ENCODE peak calls at places on chromosomes 7 and 10, in five cellular contexts. P is spleen, O is Peyer's patch, Z is IMR-90, U is HCT116. E is an unnamed sample.
A peak's percentile ranks its signal among the peaks of the same experiment; 100 is the strongest.

GRCh38 chr10:103395754-103396066 is 565 bp downstream of the ATP5MK start:
- DNase-seq in P (no peak), O (no peak), Z (peak; percentile 7), U (no peak), E (no peak)

GRCh38 chr10:86727459-86727858 is 29.0 kb upstream of the BMPR1A start:
- DNase-seq in P (no peak), O (no peak), Z (no peak), U (no peak), E (no peak)

GRCh38 chr7:97307521-97308108 is 190.1 kb downstream of the SDHAF3 start:
- DNase-seq in P (no peak), O (no peak), Z (peak; percentile 0), U (no peak), E (no peak)

GRCh38 chr7:99320371-99320770 is 5.3 kb upstream of the ARPC1A start:
- DNase-seq in P (no peak), O (no peak), Z (no peak), U (no peak), E (no peak)

GRCh38 chr10:55233505-55233904 is 432.5 kb upstream of the PCDH15 start:
- DNase-seq in P (no peak), O (no peak), Z (no peak), U (no peak), E (no peak)

GRCh38 chr7:131076711-131077170 is 250.9 kb upstream of the MKLN1 start:
- DNase-seq in P (no peak), O (no peak), Z (peak; percentile 70), U (no peak), E (no peak)

GRCh38 chr7:66840316-66840715 is 80.7 kb upstream of the TMEM248 start:
- DNase-seq in P (peak; percentile 54), O (no peak), Z (no peak), U (no peak), E (no peak)

GRCh38 chr7:82593780-82594179 is 150.2 kb upstream of the CACNA2D1 start:
- DNase-seq in P (no peak), O (no peak), Z (peak; percentile 21), U (no peak), E (no peak)

GRCh38 chr10:103284170-103284569 is 7.2 kb downstream of the INA start:
- DNase-seq in P (no peak), O (no peak), Z (no peak), U (no peak), E (no peak)

GRCh38 chr7:136911362-136911761 is 42.9 kb downstream of the CHRM2 start:
- DNase-seq in P (no peak), O (no peak), Z (peak; percentile 65), U (no peak), E (no peak)

GRCh38 chr7:111436608-111437007 is 125.7 kb downstream of the IMMP2L start:
- DNase-seq in P (no peak), O (no peak), Z (no peak), U (no peak), E (no peak)

GRCh38 chr7:130063036-130063435 is 7.3 kb upstream of the KLHDC10 start:
- DNase-seq in P (peak; percentile 86), O (peak; percentile 70), Z (peak; percentile 31), U (no peak), E (peak; percentile 63)

GRCh38 chr7:45601094-45601493 is 26.9 kb downstream of the ADCY1 start:
- DNase-seq in P (no peak), O (no peak), Z (no peak), U (no peak), E (peak; percentile 31)

GRCh38 chr7:140517546-140518369 is 38.5 kb upstream of the MKRN1 start:
- DNase-seq in P (peak; percentile 90), O (peak; percentile 95), Z (peak; percentile 89), U (peak; percentile 86), E (peak; percentile 89)

GRCh38 chr10:70898687-70899086 is 10.3 kb upstream of the PCBD1 start:
- DNase-seq in P (no peak), O (peak; percentile 15), Z (no peak), U (no peak), E (no peak)

GRCh38 chr7:16462618-16463017 is 2.9 kb downstream of the SOSTDC1 start:
- DNase-seq in P (no peak), O (no peak), Z (no peak), U (no peak), E (no peak)

GRCh38 chr7:129845972-129846327 is 106.8 kb downstream of the UBE2H start:
- DNase-seq in P (no peak), O (no peak), Z (peak; percentile 91), U (peak; percentile 76), E (no peak)

GRCh38 chr7:28020302-28020940 is 160.2 kb downstream of the JAZF1 start:
- DNase-seq in P (no peak), O (peak; percentile 69), Z (peak; percentile 77), U (peak; percentile 64), E (peak; percentile 38)

GRCh38 chr10:130935051-130935450 is 376.5 kb downstream of the TCERG1L start:
- DNase-seq in P (no peak), O (no peak), Z (no peak), U (no peak), E (no peak)

GRCh38 chr10:49334993-49335972 is 36.3 kb downstream of the C10orf71 start:
- DNase-seq in P (no peak), O (no peak), Z (no peak), U (no peak), E (no peak)

GRCh38 chr7:74023037-74023436 is 4.9 kb upstream of the ELN start:
- DNase-seq in P (no peak), O (no peak), Z (peak; percentile 63), U (no peak), E (no peak)

GRCh38 chr7:133355325-133355708 is 102.4 kb downstream of the EXOC4 start:
- DNase-seq in P (no peak), O (no peak), Z (peak; percentile 93), U (no peak), E (no peak)

GRCh38 chr10:46042527-46042926 is 3.5 kb downstream of the MSMB start:
- DNase-seq in P (no peak), O (no peak), Z (no peak), U (no peak), E (no peak)

GRCh38 chr10:71333154-71333887 is 14.3 kb downstream of the SLC29A3 start:
- DNase-seq in P (no peak), O (no peak), Z (no peak), U (no peak), E (no peak)

GRCh38 chr7:31373337-31374289 is 33.1 kb upstream of the NEUROD6 start:
- DNase-seq in P (no peak), O (peak; percentile 49), Z (peak; percentile 34), U (peak; percentile 51), E (peak; percentile 22)

GRCh38 chr10:33115720-33116119 is 157.7 kb upstream of the ITGB1 start:
- DNase-seq in P (no peak), O (no peak), Z (peak; percentile 63), U (no peak), E (no peak)

GRCh38 chr7:114138587-114138986 is 219.8 kb upstream of the PPP1R3A start:
- DNase-seq in P (no peak), O (no peak), Z (no peak), U (no peak), E (no peak)

GRCh38 chr10:126476256-126476655 is 88.0 kb upstream of the ADAM12 start:
- DNase-seq in P (no peak), O (no peak), Z (no peak), U (no peak), E (no peak)

GRCh38 chr10:71007516-71007915 is 119.2 kb upstream of the PCBD1 start:
- DNase-seq in P (peak; percentile 35), O (no peak), Z (no peak), U (no peak), E (no peak)

GRCh38 chr7:50356212-50356944 is 51.9 kb downstream of the IKZF1 start:
- DNase-seq in P (peak; percentile 85), O (no peak), Z (no peak), U (no peak), E (no peak)

GRCh38 chr10:11988924-11989323 is 53.7 kb downstream of the UPF2 start:
- DNase-seq in P (no peak), O (no peak), Z (no peak), U (no peak), E (no peak)

DNA sequence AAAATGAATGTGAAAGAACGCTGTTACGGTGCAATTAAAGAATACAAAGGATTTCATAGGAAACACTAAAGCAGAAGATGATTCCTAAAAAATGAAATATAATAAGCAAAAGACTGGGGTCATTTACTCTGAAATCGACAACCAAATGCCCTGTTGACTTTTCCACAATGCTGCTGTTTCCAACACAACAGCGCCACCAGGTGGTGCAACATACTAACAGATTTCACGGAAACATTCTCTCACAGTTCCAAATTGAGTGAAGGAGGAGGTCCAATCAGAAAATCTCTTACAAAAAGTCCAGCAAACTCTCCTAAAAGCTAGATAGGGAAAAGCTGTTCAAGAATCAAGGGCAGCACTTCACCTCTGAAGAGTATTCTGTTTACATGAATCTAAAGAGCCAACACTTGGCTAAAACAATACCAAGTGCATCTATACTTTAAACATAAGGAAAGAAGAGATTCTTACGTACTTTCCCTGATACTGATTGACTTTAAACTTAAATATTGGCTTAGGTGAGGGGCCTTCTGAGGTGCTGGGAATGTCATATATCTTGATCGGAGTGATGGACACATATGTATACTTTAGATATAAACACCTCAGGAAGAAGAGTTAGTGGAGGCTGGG is 55.9 kb downstream of the UPF2 start:
- DNase-seq in P (peak; percentile 84), O (peak; percentile 91), Z (peak; percentile 84), U (peak; percentile 79), E (peak; percentile 88)
- H3K36me3 ChIP-seq in P (peaks cover 36% of the 10 kb centered on the region), O (no peaks in the 10 kb centered on the region), Z (peaks cover 12% of the 10 kb centered on the region), U (no peaks in the 10 kb centered on the region), E (no peaks in the 10 kb centered on the region)

GRCh38 chr10:13745271-13745670 is 158.5 kb downstream of the PRPF18 start:
- DNase-seq in P (no peak), O (no peak), Z (no peak), U (no peak), E (no peak)
- TF ChIP-seq POLR2A in P (no peak), O (no peak), Z (no peak), U (no peak), E (no peak)

GRCh38 chr10:119908201-119908600 is 15.7 kb downstream of the SEC23IP start:
- DNase-seq in P (no peak), O (no peak), Z (no peak), U (no peak), E (no peak)

DNA sequence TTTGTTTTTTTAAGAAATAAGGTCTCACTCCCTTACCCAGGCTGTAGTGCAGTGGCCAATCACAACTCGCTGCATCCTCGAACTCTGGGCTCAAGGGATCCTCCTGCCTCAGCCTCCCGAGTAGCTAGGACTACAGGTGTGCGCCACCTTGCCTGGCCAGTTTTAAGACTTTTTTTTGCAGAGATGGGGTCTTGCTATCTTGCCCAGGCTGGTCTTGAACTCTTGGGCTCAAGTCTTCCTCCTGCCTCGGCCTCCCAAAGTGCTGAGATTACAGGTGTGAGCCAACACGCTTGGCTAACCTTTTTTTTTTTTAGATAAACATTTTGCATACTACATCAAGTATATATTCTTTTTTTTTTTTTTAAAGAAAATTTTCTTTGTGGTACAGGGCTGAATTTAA is 18.2 kb downstream of the SEC23IP start:
- DNase-seq in P (no peak), O (no peak), Z (no peak), U (no peak), E (no peak)
- H3K36me3 ChIP-seq in P (peaks cover 88% of the 10 kb centered on the region), O (no peaks in the 10 kb centered on the region), Z (peaks cover 39% of the 10 kb centered on the region), U (peaks cover 65% of the 10 kb centered on the region), E (no peaks in the 10 kb centered on the region)

GRCh38 chr10:100372415-100373297 is 25.6 kb downstream of the SCD start:
- DNase-seq in P (no peak), O (no peak), Z (no peak), U (no peak), E (no peak)

GRCh38 chr10:100374137-100374655 is 27.2 kb downstream of the SCD start:
- DNase-seq in P (no peak), O (no peak), Z (no peak), U (no peak), E (no peak)

GRCh38 chr10:100370561-100370975 is 23.5 kb downstream of the SCD start:
- DNase-seq in P (no peak), O (no peak), Z (peak; percentile 27), U (peak; percentile 72), E (peak; percentile 43)

GRCh38 chr10:100370976-100371706 is 24.1 kb downstream of the SCD start:
- DNase-seq in P (peak; percentile 84), O (peak; percentile 90), Z (peak; percentile 87), U (peak; percentile 93), E (peak; percentile 86)

GRCh38 chr10:100373298-100374136 is 26.5 kb downstream of the SCD start:
- DNase-seq in P (peak; percentile 98), O (peak; percentile 99), Z (peak; percentile 99), U (peak; percentile 100), E (peak; percentile 100)
- TF ChIP-seq POLR2A in P (peak; percentile 39), O (peak; percentile 6), Z (peak; percentile 86), U (peak; percentile 87), E (peak; percentile 77)

E was measured in right lobe of liver.